ENCODE peak calls at places on chromosome 10, in nine cellular contexts. J, B, V, Y, O, S, T, C and G are unnamed samples.

GRCh38 chr10:6239213-6239991 is 36.7 kb downstream of the PFKFB3 start:
- DNase-seq in J (no peak), B (no peak), V (no peak), Y (no peak), O (peak), S (no peak), T (no peak), C (no peak), G (peak)

GRCh38 chr10:97428572-97428981 is 2.6 kb downstream of the PGAM1 start:
- DNase-seq in J (no peak), B (no peak), V (no peak), Y (no peak), O (no peak), S (no peak), T (no peak), C (no peak), G (no peak)

GRCh38 chr10:30422981-30423654 is 10.9 kb upstream of the MAP3K8 start:
- DNase-seq in J (peak), B (peak), V (no peak), Y (peak), O (no peak), S (no peak), T (peak), C (no peak), G (peak)

GRCh38 chr10:66180651-66181318 is 745.1 kb upstream of the LRRTM3 start:
- DNase-seq in J (no peak), B (no peak), V (peak), Y (no peak), O (peak), S (no peak), T (peak), C (no peak), G (peak)

GRCh38 chr10:114560144-114560543 is 97.9 kb downstream of the ABLIM1 start:
- DNase-seq in J (no peak), B (no peak), V (no peak), Y (no peak), O (no peak), S (no peak), T (no peak), C (no peak), G (no peak)

GRCh38 chr10:34711500-34711899 is 103.6 kb downstream of the PARD3 start:
- DNase-seq in J (no peak), B (no peak), V (no peak), Y (no peak), O (no peak), S (no peak), T (no peak), C (no peak), G (no peak)

GRCh38 chr10:34397324-34397723 is 417.8 kb downstream of the PARD3 start:
- DNase-seq in J (no peak), B (no peak), V (no peak), Y (no peak), O (no peak), S (no peak), T (no peak), C (no peak), G (peak)

GRCh38 chr10:4034907-4035581 is 250.0 kb upstream of the KLF6 start:
- DNase-seq in J (no peak), B (no peak), V (no peak), Y (no peak), O (no peak), S (no peak), T (no peak), C (no peak), G (peak)

GRCh38 chr10:59027975-59028640 is 148.3 kb upstream of the PHYHIPL start:
- DNase-seq in J (no peak), B (no peak), V (no peak), Y (no peak), O (no peak), S (no peak), T (no peak), C (no peak), G (peak)

GRCh38 chr10:91006752-91007346 is 86.0 kb upstream of the ANKRD1 start:
- DNase-seq in J (no peak), B (no peak), V (no peak), Y (no peak), O (no peak), S (no peak), T (no peak), C (no peak), G (no peak)